ENCODE peak calls at places on chromosomes 13 and 19, in four cellular contexts. I is AG04449, H is NCI-H69, W is BJ. Z is an unnamed sample.

GRCh38 chr13:98768522-98768921 is 16.1 kb upstream of the SLC15A1 start:
- DNase-seq in H (no peak), W (no peak), I (no peak), Z (no peak)

GRCh38 chr13:48660356-48661076 is 6.8 kb downstream of the CYSLTR2 start:
- DNase-seq in W (no peak), H (no peak), I (no peak), Z (no peak)

GRCh38 chr19:926595-927043 is 784 bp downstream of the ARID3A start:
- DNase-seq in H (peak; percentile 67), I (no peak), W (no peak), Z (no peak)

GRCh38 chr13:77981191-77981925 is 62.7 kb upstream of the EDNRB start:
- DNase-seq in W (no peak), H (no peak), I (no peak), Z (peak; percentile 13)

GRCh38 chr19:48239582-48240141 is 16.1 kb downstream of the CARD8 start:
- DNase-seq in H (no peak), W (no peak), I (no peak), Z (peak; percentile 51)

GRCh38 chr19:41939861-41940442 is 11.7 kb upstream of the ERFL start:
- DNase-seq in I (no peak), W (no peak), H (peak; percentile 85), Z (no peak)

GRCh38 chr13:47420012-47420411 is 523.2 kb upstream of the HTR2A start:
- DNase-seq in I (no peak), H (no peak), W (no peak), Z (peak; percentile 14)

GRCh38 chr19:31105761-31106160 is 243.5 kb downstream of the TSHZ3 start:
- DNase-seq in I (no peak), H (no peak), W (no peak), Z (no peak)

GRCh38 chr19:5425260-5425659 is 30.0 kb upstream of the ZNRF4 start:
- DNase-seq in I (no peak), W (no peak), H (no peak), Z (no peak)

GRCh38 chr19:12792048-12792852 is 964 bp downstream of the JUNB start:
- DNase-seq in H (peak; percentile 89), I (no peak), W (no peak), Z (peak; percentile 55)

GRCh38 chr13:74288361-74288911 is 154.2 kb upstream of the KLF12 start:
- DNase-seq in I (no peak), H (peak; percentile 78), W (no peak), Z (no peak)

GRCh38 chr19:17687857-17688784 is at the start of gene UNC13A:
- DNase-seq in W (no peak), I (no peak), H (peak; percentile 84), Z (peak; percentile 29)

GRCh38 chr13:30829145-30829544 is 76.9 kb upstream of the MEDAG start:
- DNase-seq in W (no peak), I (no peak), H (peak; percentile 13), Z (peak; percentile 82)

GRCh38 chr13:20512042-20512683 is 13.5 kb downstream of the CRYL1 start:
- DNase-seq in I (no peak), H (no peak), W (no peak), Z (no peak)

GRCh38 chr13:77409412-77409811 is 82.5 kb upstream of the MYCBP2 start:
- DNase-seq in I (no peak), W (no peak), H (no peak), Z (no peak)

GRCh38 chr19:50333737-50334617 is 4.8 kb upstream of the KCNC3 start:
- DNase-seq in H (peak; percentile 82), W (no peak), I (no peak), Z (no peak)

GRCh38 chr13:97030705-97031452 is 36.6 kb upstream of the OXGR1 start:
- DNase-seq in W (no peak), I (no peak), H (peak; percentile 68), Z (peak; percentile 61)

GRCh38 chr13:60661514-60661913 is 264.5 kb downstream of the TDRD3 start:
- DNase-seq in W (no peak), H (peak; percentile 10), I (no peak), Z (no peak)

GRCh38 chr19:28307963-28308362 is 905.0 kb downstream of the UQCRFS1 start:
- DNase-seq in I (no peak), W (no peak), H (no peak), Z (no peak)

GRCh38 chr13:112733112-112733511 is 43.3 kb downstream of the ATP11A start:
- DNase-seq in W (no peak), I (no peak), H (peak; percentile 97), Z (no peak)

GRCh38 chr19:7455600-7456296 is 33.1 kb downstream of the PEX11G start:
- DNase-seq in W (no peak), H (no peak), I (no peak), Z (no peak)

GRCh38 chr13:110528911-110529310 is 32.6 kb downstream of the RAB20 start:
- DNase-seq in I (no peak), W (no peak), H (no peak), Z (no peak)